ENCODE peak calls at places on chromosome 2, in nine cellular contexts. O is brain microvascular endothelial cell, C is colonic mucosa, N is WERI-Rb-1, X is GM06990, Y is fibroblast of mammary gland, F is adrenal gland, R is choroid plexus epithelial cell, T is dorsolateral prefrontal cortex. G is an unnamed sample.
A peak's percentile ranks its signal among the peaks of the same experiment; 100 is the strongest.

GRCh38 chr2:85173909-85174308 is 40.7 kb downstream of the TCF7L1 start:
- DNase-seq in Y (peak; percentile 48), T (no peak), N (no peak), X (no peak), F (no peak), R (no peak), C (no peak), O (no peak), G (no peak)

GRCh38 chr2:201471732-201472395 is 20.3 kb downstream of the STRADB start:
- DNase-seq in N (no peak), Y (peak; percentile 94), X (no peak), R (peak; percentile 73), T (no peak), C (no peak), F (no peak), O (peak; percentile 4), G (no peak)

GRCh38 chr2:71545572-71546274 is 92.4 kb downstream of the DYSF start:
- DNase-seq in Y (peak; percentile 56), O (peak; percentile 54), C (peak; percentile 63), R (peak; percentile 86), X (no peak), N (peak; percentile 81), F (peak; percentile 73), T (peak; percentile 67), G (peak; percentile 80)

GRCh38 chr2:180901331-180901730 is 79.1 kb upstream of the UBE2E3 start:
- DNase-seq in T (no peak), Y (no peak), O (no peak), C (no peak), N (no peak), R (no peak), X (no peak), F (no peak), G (no peak)

GRCh38 chr2:119301413-119301812 is 65.2 kb downstream of the C2orf76 start:
- DNase-seq in F (peak; percentile 28), R (peak; percentile 93), Y (peak; percentile 6), O (peak; percentile 51), T (no peak), C (no peak), X (no peak), N (no peak), G (no peak)

GRCh38 chr2:51053213-51053612 is 21.3 kb upstream of the NRXN1 start:
- DNase-seq in F (no peak), O (no peak), T (no peak), Y (no peak), N (no peak), C (no peak), R (no peak), X (no peak), G (no peak)

GRCh38 chr2:21020031-21020667 is 23.7 kb downstream of the APOB start:
- DNase-seq in X (no peak), T (no peak), R (no peak), C (no peak), Y (no peak), O (no peak), F (no peak), N (no peak), G (no peak)

GRCh38 chr2:96427917-96428316 is 77.2 kb downstream of the NEURL3 start:
- DNase-seq in N (no peak), F (no peak), X (no peak), C (no peak), R (peak; percentile 69), O (peak; percentile 74), T (no peak), Y (peak; percentile 84), G (no peak)

GRCh38 chr2:237309416-237309815 is 104.5 kb downstream of the COL6A3 start:
- DNase-seq in T (no peak), Y (no peak), R (peak; percentile 79), F (no peak), C (no peak), N (no peak), O (no peak), X (no peak), G (no peak)

GRCh38 chr2:29420484-29420883 is 305.3 kb downstream of the CLIP4 start:
- DNase-seq in N (no peak), C (no peak), X (no peak), O (no peak), T (no peak), F (no peak), Y (no peak), R (no peak), G (no peak)

GRCh38 chr2:69119104-69119503 is 106.1 kb downstream of the ANTXR1 start:
- DNase-seq in O (no peak), T (no peak), F (no peak), X (no peak), Y (no peak), C (no peak), R (no peak), N (no peak), G (no peak)

GRCh38 chr2:80070587-80070986 is 234.0 kb downstream of the LRRTM1 start:
- DNase-seq in R (no peak), N (no peak), Y (no peak), F (no peak), X (no peak), C (no peak), O (no peak), T (no peak), G (no peak)

GRCh38 chr2:195795879-195796278 is 138.9 kb downstream of the SLC39A10 start:
- DNase-seq in F (no peak), X (no peak), R (no peak), C (no peak), T (no peak), N (no peak), Y (no peak), O (no peak), G (no peak)

GRCh38 chr2:115549731-115550130 is 1107.3 kb downstream of the DPP10 start:
- DNase-seq in T (no peak), F (no peak), C (no peak), X (no peak), N (no peak), O (no peak), Y (no peak), R (peak; percentile 1), G (no peak)

GRCh38 chr2:218152777-218153176 is 14.0 kb downstream of the CXCR1 start:
- DNase-seq in T (no peak), O (no peak), N (no peak), F (no peak), X (no peak), Y (no peak), C (no peak), R (no peak), G (no peak)

GRCh38 chr2:119608553-119608952 is 64.3 kb downstream of the CFAP221 start:
- DNase-seq in O (no peak), T (no peak), R (no peak), X (no peak), C (no peak), Y (no peak), N (no peak), F (no peak), G (no peak)

GRCh38 chr2:176656776-176657140 is 387.5 kb downstream of the MTX2 start:
- DNase-seq in N (no peak), C (no peak), Y (no peak), T (no peak), O (no peak), F (no peak), R (no peak), X (no peak), G (no peak)

GRCh38 chr2:163641986-163642385 is 93.8 kb downstream of the FIGN start:
- DNase-seq in O (peak; percentile 41), T (no peak), R (peak; percentile 76), C (no peak), Y (peak; percentile 67), F (no peak), N (no peak), X (no peak), G (no peak)

GRCh38 chr2:176079851-176080539 is 3.8 kb downstream of the EVX2 start:
- DNase-seq in N (peak; percentile 86), Y (peak; percentile 54), T (no peak), C (no peak), O (no peak), X (peak; percentile 64), R (peak; percentile 10), F (peak; percentile 49), G (peak; percentile 69)

GRCh38 chr2:237471457-237472186 is 15.4 kb upstream of the MLPH start:
- DNase-seq in X (no peak), F (no peak), Y (peak; percentile 78), N (peak; percentile 58), O (peak; percentile 74), T (no peak), C (no peak), R (peak; percentile 80), G (peak; percentile 64)

GRCh38 chr2:191641609-191642008 is 36.3 kb upstream of the NABP1 start:
- DNase-seq in R (no peak), Y (no peak), X (no peak), C (no peak), T (no peak), N (no peak), O (no peak), F (no peak), G (no peak)

GRCh38 chr2:222582931-222583330 is 73.0 kb downstream of the FARSB start:
- DNase-seq in R (peak; percentile 28), Y (peak; percentile 18), O (no peak), T (no peak), N (no peak), C (no peak), X (no peak), F (no peak), G (no peak)
- TF ChIP-seq CTCF in R (peak; percentile 43), Y (peak; percentile 29), O (peak; percentile 51), T (no peak), N (no peak), C (no peak), X (peak; percentile 35), F (peak; percentile 7), G (peak; percentile 13)

GRCh38 chr2:170361359-170361936 is 183.5 kb downstream of the MYO3B start:
- DNase-seq in O (peak; percentile 63), R (peak; percentile 76), X (peak; percentile 23), T (peak; percentile 20), F (peak; percentile 80), N (peak; percentile 60), C (peak; percentile 61), Y (peak; percentile 59), G (peak; percentile 36)
- TF ChIP-seq CTCF in O (peak; percentile 89), R (peak; percentile 84), X (peak; percentile 78), T (peak; percentile 58), F (peak; percentile 58), N (peak; percentile 71), C (peak; percentile 62), Y (peak; percentile 78), G (peak; percentile 85)

GRCh38 chr2:44912660-44913059 is 28.8 kb upstream of the SIX3 start:
- DNase-seq in O (no peak), N (no peak), R (peak; percentile 37), Y (peak; percentile 99), X (no peak), C (no peak), F (no peak), T (no peak), G (no peak)
- TF ChIP-seq CTCF in O (no peak), N (no peak), R (no peak), Y (no peak), X (no peak), C (no peak), F (no peak), T (no peak), G (no peak)

GRCh38 chr2:197615033-197615652 is 60.2 kb downstream of the RFTN2 start:
- DNase-seq in N (no peak), X (no peak), C (peak; percentile 38), T (no peak), Y (no peak), O (no peak), F (no peak), R (no peak), G (no peak)
- TF ChIP-seq CTCF in N (peak; percentile 50), X (peak; percentile 39), C (peak; percentile 43), T (no peak), Y (no peak), O (no peak), F (no peak), R (no peak), G (peak; percentile 35)